ENCODE peak calls at places on chromosomes 2 and 18, in nine cellular contexts. B is nephron progenitor cell; X is progenitor cell of endocrine pancreas; I is GM10248; Y is effector memory CD8-positive, alpha-beta T cell; H is prostate gland; E is stromal cell of bone marrow; V is right lobe of liver; D is brain microvascular endothelial cell. O is an unnamed sample.

GRCh38 chr2:219354582-219354981 is 22.0 kb upstream of the RESP18 start:
- DNase-seq in B (no peak), X (no peak), I (no peak), Y (no peak), H (no peak), E (no peak), V (no peak), D (no peak), O (no peak)

GRCh38 chr2:64453710-64454315 is at the start of gene LGALSL:
- DNase-seq in B (no peak), X (peak), I (peak), Y (no peak), H (peak), E (peak), V (peak), D (peak), O (peak)

GRCh38 chr2:169110919-169111318 is 41.6 kb downstream of the DHRS9 start:
- DNase-seq in B (no peak), X (no peak), I (no peak), Y (no peak), H (no peak), E (no peak), V (no peak), D (no peak), O (no peak)

GRCh38 chr2:7601990-7602389 is 684.8 kb downstream of the RNF144A start:
- DNase-seq in B (no peak), X (no peak), I (no peak), Y (no peak), H (no peak), E (no peak), V (no peak), D (no peak), O (no peak)

GRCh38 chr2:227615906-227616305 is 1.3 kb upstream of the SCYGR3 start:
- DNase-seq in B (no peak), X (no peak), I (no peak), Y (no peak), H (no peak), E (no peak), V (no peak), D (no peak), O (no peak)

GRCh38 chr2:192051533-192051932 is 143.2 kb downstream of the TMEFF2 start:
- DNase-seq in B (no peak), X (no peak), I (no peak), Y (no peak), H (no peak), E (no peak), V (no peak), D (no peak), O (no peak)

GRCh38 chr2:129812071-129812470 is 167.4 kb upstream of the RAB6C start:
- DNase-seq in B (no peak), X (no peak), I (no peak), Y (no peak), H (no peak), E (no peak), V (no peak), D (no peak), O (no peak)

GRCh38 chr2:239662413-239663120 is 261.7 kb upstream of the HDAC4 start:
- DNase-seq in B (peak), X (no peak), I (no peak), Y (no peak), H (no peak), E (no peak), V (no peak), D (no peak), O (peak)

GRCh38 chr2:240441993-240442411 is 6.5 kb downstream of the GPC1 start:
- DNase-seq in B (no peak), X (no peak), I (no peak), Y (no peak), H (no peak), E (no peak), V (no peak), D (no peak), O (no peak)

GRCh38 chr18:35671952-35672603 is 90.5 kb downstream of the GALNT1 start:
- DNase-seq in B (no peak), X (no peak), I (no peak), Y (no peak), H (no peak), E (no peak), V (no peak), D (no peak), O (no peak)

GRCh38 chr2:190717764-190718651 is 69.1 kb downstream of the NAB1 start:
- DNase-seq in B (no peak), X (no peak), I (no peak), Y (no peak), H (no peak), E (no peak), V (no peak), D (no peak), O (no peak)

GRCh38 chr2:176001281-176001902 is 675 bp downstream of the LNPK start:
- DNase-seq in B (peak), X (no peak), I (peak), Y (peak), H (peak), E (peak), V (peak), D (peak), O (peak)

GRCh38 chr2:69238449-69239031 is 148.5 kb downstream of the GFPT1 start:
- DNase-seq in B (no peak), X (no peak), I (no peak), Y (no peak), H (no peak), E (no peak), V (no peak), D (no peak), O (no peak)

GRCh38 chr2:73203055-73203681 is 794 bp downstream of the NOTO start:
- DNase-seq in B (peak), X (no peak), I (no peak), Y (no peak), H (no peak), E (no peak), V (no peak), D (no peak), O (no peak)

GRCh38 chr2:85987266-85988178 is 98.7 kb upstream of the ST3GAL5 start:
- DNase-seq in B (no peak), X (peak), I (no peak), Y (no peak), H (no peak), E (no peak), V (no peak), D (no peak), O (no peak)

GRCh38 chr2:220701115-220701514 is 871.0 kb downstream of the EPHA4 start:
- DNase-seq in B (no peak), X (no peak), I (no peak), Y (no peak), H (no peak), E (no peak), V (no peak), D (peak), O (no peak)

GRCh38 chr2:240822280-240822847 is 2.3 kb upstream of the KIF1A start:
- DNase-seq in B (no peak), X (no peak), I (no peak), Y (no peak), H (no peak), E (no peak), V (no peak), D (no peak), O (no peak)

GRCh38 chr2:56248965-56249742 is 65.4 kb downstream of the CCDC85A start:
- DNase-seq in B (no peak), X (no peak), I (no peak), Y (no peak), H (no peak), E (no peak), V (no peak), D (no peak), O (no peak)

GRCh38 chr18:8561123-8561905 is 47.9 kb upstream of the RAB12 start:
- DNase-seq in B (no peak), X (no peak), I (no peak), Y (no peak), H (no peak), E (no peak), V (no peak), D (no peak), O (no peak)